ENCODE peak calls at places on chromosome 17, in six cellular contexts. L is transverse colon, W is tibial nerve, F is upper lobe of left lung, V is HepG2, O is ovary. Y is an unnamed sample.

GRCh38 chr17:73720187-73720834 is 76.1 kb upstream of the SDK2 start:
- DNase-seq in L (no peak), W (no peak), F (peak), V (peak), O (no peak), Y (no peak)

GRCh38 chr17:70076189-70076588 is 1.2 kb downstream of the KCNJ16 start:
- DNase-seq in L (no peak), W (no peak), F (no peak), V (no peak), O (no peak), Y (no peak)

GRCh38 chr17:7080445-7081041 is 492 bp upstream of the CLEC10A start:
- DNase-seq in L (no peak), W (peak), F (no peak), V (no peak), O (peak), Y (no peak)

GRCh38 chr17:77728871-77729270 is 229.6 kb upstream of the TNRC6C start:
- DNase-seq in L (no peak), W (no peak), F (no peak), V (no peak), O (no peak), Y (no peak)

GRCh38 chr17:35749560-35750412 is 3.3 kb downstream of the GAS2L2 start:
- DNase-seq in L (no peak), W (no peak), F (peak), V (no peak), O (no peak), Y (no peak)

GRCh38 chr17:4968166-4968915 is 724 bp upstream of the SPAG7 start:
- DNase-seq in L (no peak), W (no peak), F (no peak), V (no peak), O (no peak), Y (no peak)

GRCh38 chr17:38510424-38511125 is 82.3 kb downstream of the ARHGAP23 start:
- DNase-seq in L (no peak), W (no peak), F (peak), V (peak), O (no peak), Y (no peak)

GRCh38 chr17:35315283-35315682 is 58.1 kb downstream of the SLFN11 start:
- DNase-seq in L (no peak), W (no peak), F (no peak), V (no peak), O (peak), Y (no peak)

GRCh38 chr17:8038954-8039610 is at the start of gene ALOX15B:
- DNase-seq in L (peak), W (no peak), F (peak), V (no peak), O (no peak), Y (no peak)

GRCh38 chr17:54494731-54495715 is 405.6 kb upstream of the TOM1L1 start:
- DNase-seq in L (no peak), W (no peak), F (no peak), V (no peak), O (no peak), Y (no peak)
- H3K4me3 ChIP-seq in L (no peak), W (no peak), F (no peak), V (no peak), O (no peak), Y (no peak)

DNA sequence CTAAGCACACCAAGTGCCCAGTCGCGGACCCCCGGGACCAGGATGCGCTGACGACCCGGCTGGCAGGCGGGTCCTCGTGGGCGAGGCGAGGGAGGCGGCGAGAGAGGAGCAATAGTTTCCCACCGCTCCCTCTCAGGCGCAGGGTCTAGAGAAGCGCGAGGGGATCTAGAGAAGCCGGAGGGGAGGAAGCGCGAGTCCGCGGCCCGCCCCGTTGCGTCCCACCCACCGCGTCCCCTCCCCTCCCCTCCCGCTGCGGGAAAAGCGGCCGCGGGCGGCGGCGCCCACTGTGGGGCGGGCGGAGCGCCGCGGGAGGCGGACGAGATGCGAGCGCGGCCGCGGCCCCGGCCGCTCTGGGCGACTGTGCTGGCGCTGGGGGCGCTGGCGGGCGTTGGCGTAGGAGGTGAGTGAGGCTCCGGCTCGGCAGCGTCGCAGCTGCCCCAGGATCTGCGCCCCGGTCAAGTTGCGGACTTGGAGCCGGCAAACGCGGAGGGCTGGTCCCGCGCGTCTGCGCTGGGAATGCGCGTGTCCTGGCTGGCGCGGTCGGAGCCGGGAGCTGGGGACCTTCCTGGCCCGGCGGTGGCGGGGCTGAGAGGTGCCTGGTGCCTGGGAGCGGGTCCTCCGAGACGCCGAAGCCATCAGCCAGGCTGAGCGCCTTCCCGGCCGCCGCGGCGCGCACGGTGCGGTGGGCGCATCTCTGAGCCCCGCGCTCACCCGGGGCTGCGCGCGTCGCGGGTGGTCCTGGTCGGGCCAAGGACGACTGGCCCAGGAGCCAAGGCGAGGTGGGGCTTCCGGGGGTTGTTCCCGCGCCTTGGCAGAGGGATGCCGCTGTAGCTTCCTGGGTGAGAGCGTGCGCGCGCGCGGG is at the start of gene ITGB3:
- DNase-seq in L (peak), W (peak), F (peak), V (peak), O (peak), Y (peak)
- TF ChIP-seq CTCF in L (peak), W (peak), F (peak), V (peak), O (peak), Y (no peak)

GRCh38 chr17:75904749-75905521 is at the start of gene MRPL38:
- DNase-seq in L (peak), W (peak), F (peak), V (peak), O (peak), Y (peak)
- TF ChIP-seq EP300 in L (no peak), W (peak), F (no peak), V (no peak), O (no peak), Y (no peak)

DNA sequence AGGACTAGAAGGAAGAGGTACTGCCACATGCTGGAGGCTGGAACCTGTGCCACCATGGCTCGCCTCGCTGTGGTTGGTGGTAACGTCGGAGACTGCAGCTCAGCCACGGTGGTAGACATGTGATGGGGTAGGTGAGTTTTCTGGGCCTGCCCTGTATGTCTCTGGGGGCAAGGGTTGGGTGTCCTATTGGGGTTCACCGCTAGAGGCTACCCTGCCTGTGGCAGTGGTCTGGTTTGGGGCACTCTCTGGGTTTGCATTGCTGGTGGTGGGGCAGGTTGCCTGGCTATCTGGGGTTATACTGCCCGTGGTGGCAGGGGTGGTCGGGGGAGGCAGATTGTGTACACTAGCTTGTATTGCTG is 79.3 kb upstream of the KCNJ18 start:
- DNase-seq in L (no peak), W (no peak), F (peak), V (no peak), O (no peak), Y (no peak)
- H3K4me3 ChIP-seq in L (no peak), W (no peak), F (no peak), V (no peak), O (no peak), Y (no peak)

DNA sequence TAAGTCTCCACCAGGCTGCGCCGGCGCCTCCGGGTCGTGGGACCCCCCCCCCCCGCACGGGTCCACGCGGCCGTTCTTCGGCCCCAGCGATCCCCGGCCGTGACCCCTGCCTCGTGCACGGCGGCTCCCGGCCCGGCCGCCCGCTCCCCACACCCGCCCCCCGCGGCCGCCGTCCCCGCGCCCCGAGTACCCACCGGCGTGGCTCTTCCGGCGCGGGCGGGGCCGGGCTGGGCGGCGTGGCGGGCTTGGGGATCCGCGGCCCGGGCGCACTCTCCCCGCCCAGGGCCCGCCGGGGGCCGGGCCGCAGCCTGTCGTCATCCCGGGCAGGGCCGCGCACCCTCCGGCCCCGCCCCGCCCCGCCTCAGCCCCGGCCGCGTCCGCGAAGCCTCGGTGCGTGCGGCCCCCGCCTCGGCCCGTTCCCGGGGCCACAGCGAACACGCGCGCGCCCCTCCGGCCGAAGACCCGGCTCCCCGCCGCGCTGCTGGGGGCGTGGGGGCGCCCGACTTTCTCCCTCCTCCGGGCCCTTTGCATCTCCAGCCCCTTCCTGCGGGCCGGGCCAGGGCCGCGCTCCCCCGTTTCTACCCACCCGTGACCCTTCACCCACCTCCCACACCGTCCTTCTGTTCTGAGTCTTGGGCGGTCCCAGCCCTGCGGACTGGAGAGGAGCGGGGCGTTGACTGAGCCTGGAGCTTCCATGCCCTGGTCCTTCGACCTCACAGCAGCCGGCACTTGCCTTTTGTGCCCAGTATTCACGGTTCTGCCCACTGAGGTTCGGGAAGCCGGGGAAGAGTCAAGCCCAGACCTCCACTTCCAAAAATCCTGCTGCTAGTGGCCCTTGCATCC is 859 bp downstream of the MYO1C start:
- DNase-seq in L (peak), W (no peak), F (peak), V (no peak), O (peak), Y (peak)
- TF ChIP-seq CTCF in L (no peak), W (no peak), F (peak), V (no peak), O (no peak), Y (no peak)

GRCh38 chr17:65896889-65897288 is 295.0 kb downstream of the CEP112 start:
- DNase-seq in L (no peak), W (no peak), F (no peak), V (no peak), O (no peak), Y (no peak)
- TF ChIP-seq EP300 in L (no peak), W (no peak), F (no peak), V (no peak), O (no peak), Y (no peak)

Y was measured in sigmoid colon.